ENCODE peak calls at places on chromosome 11, in nine cellular contexts. Z is activated naive CD4-positive, alpha-beta T cell treated with anti-CD3 and anti-CD28 coated beads, Interleukin-2, amount 50 U/mL, for 16 hours; C is activated T-helper 1 cell treated with anti-CD3 and anti-CD28 coated beads, Interleukin-12 subunit alpha, Interleukin-12 subunit beta, Interleukin-2, Interleukin-4 antibody, amounts not matched to agents 30 ng/mL and 10 ng/mL and 1 ng/mL, durations not matched to agents 14 hours and 24 hours and 36 hours; P is effector memory CD8-positive, alpha-beta T cell; K is activated naive CD8-positive, alpha-beta T cell treated with anti-CD3 and anti-CD28 coated beads, Interleukin-2, amount 50 U/mL, for 24 hours; W is transverse colon; I is WTC11; V is ACHN; H is activated effector memory CD4-positive, alpha-beta T cell treated with Interleukin-2 at 50 U/mL for 16 hours. Y is an unnamed sample.

GRCh38 chr11:12411806-12412727 is 34.7 kb downstream of the PARVA start:
- DNase-seq in P (no peak), I (peak), W (peak), C (no peak), V (peak), Z (peak), K (peak), H (no peak), Y (no peak)

GRCh38 chr11:126059238-126059761 is 3.4 kb downstream of the CDON start:
- DNase-seq in V (no peak), P (no peak), K (no peak), I (peak), W (no peak), H (no peak), Z (no peak), C (no peak), Y (no peak)

GRCh38 chr11:122628691-122629555 is 26.6 kb upstream of the UBASH3B start:
- DNase-seq in P (peak), I (peak), H (peak), C (peak), V (peak), Z (peak), K (peak), W (peak), Y (peak)

GRCh38 chr11:86182976-86183584 is 61.5 kb upstream of the EED start:
- DNase-seq in K (peak), P (peak), H (peak), V (no peak), C (peak), I (no peak), Z (no peak), W (peak), Y (no peak)

GRCh38 chr11:68816917-68817419 is 24.7 kb downstream of the CPT1A start:
- DNase-seq in Z (no peak), P (no peak), V (no peak), W (no peak), I (no peak), K (no peak), C (no peak), H (no peak), Y (no peak)

GRCh38 chr11:104191124-104191523 is 27.2 kb upstream of the PDGFD start:
- DNase-seq in W (no peak), Z (no peak), H (no peak), I (no peak), V (no peak), K (no peak), P (no peak), C (no peak), Y (no peak)

GRCh38 chr11:113730887-113731726 is 25.0 kb upstream of the TMPRSS5 start:
- DNase-seq in I (peak), K (no peak), V (peak), P (no peak), Z (no peak), C (no peak), W (peak), H (no peak), Y (no peak)

GRCh38 chr11:12079726-12080556 is 30.4 kb upstream of the MICAL2 start:
- DNase-seq in K (no peak), Z (no peak), C (no peak), V (peak), P (no peak), I (peak), H (no peak), W (peak), Y (no peak)

GRCh38 chr11:420054-420910 is 5.5 kb upstream of the SIGIRR start:
- DNase-seq in K (no peak), I (peak), Z (peak), C (no peak), H (no peak), P (no peak), W (peak), V (no peak), Y (no peak)

GRCh38 chr11:120040136-120040840 is 97.6 kb downstream of the TRIM29 start:
- DNase-seq in K (no peak), H (no peak), C (no peak), Z (no peak), V (no peak), I (no peak), W (no peak), P (no peak), Y (no peak)

GRCh38 chr11:1548221-1549070 is 23.6 kb downstream of the DUSP8 start:
- DNase-seq in H (no peak), W (peak), P (no peak), C (no peak), K (no peak), I (peak), V (peak), Z (no peak), Y (no peak)

GRCh38 chr11:80107415-80107814 is 666.6 kb upstream of the TENM4 start:
- DNase-seq in Z (no peak), H (no peak), C (no peak), V (peak), W (no peak), I (no peak), K (no peak), P (no peak), Y (no peak)

GRCh38 chr11:2804701-2805387 is 80.7 kb downstream of the CDKN1C start:
- DNase-seq in Z (peak), H (no peak), W (peak), C (no peak), V (no peak), P (no peak), I (peak), K (no peak), Y (no peak)